ENCODE peak calls at places on chromosomes 3 and 15, in four cellular contexts. E is IMR-90, U is tibial nerve, D is SJCRH30. V is an unnamed sample.

GRCh38 chr3:133927543-133928066 is 31.9 kb upstream of the RAB6B start:
- DNase-seq in U (no peak), E (no peak), D (peak; percentile 40), V (peak; percentile 66)

GRCh38 chr3:172918165-172918564 is 167.6 kb downstream of the ECT2 start:
- DNase-seq in D (no peak), E (peak; percentile 25), U (no peak), V (peak; percentile 12)

GRCh38 chr3:9770276-9770812 is 597 bp upstream of the CAMK1 start:
- DNase-seq in U (peak; percentile 94), E (no peak), D (no peak), V (peak; percentile 23)

GRCh38 chr15:92391640-92392039 is 2.0 kb upstream of the ST8SIA2 start:
- DNase-seq in E (peak; percentile 1), D (no peak), U (no peak), V (peak; percentile 28)

GRCh38 chr3:16883057-16883725 is 1.6 kb upstream of the PLCL2 start:
- DNase-seq in U (no peak), E (no peak), D (no peak), V (no peak)

GRCh38 chr3:13470894-13471574 is 9.1 kb upstream of the HDAC11 start:
- DNase-seq in U (no peak), E (no peak), D (no peak), V (no peak)

GRCh38 chr15:75725021-75725718 is 12.5 kb upstream of the CSPG4 start:
- DNase-seq in U (no peak), D (no peak), E (no peak), V (no peak)

GRCh38 chr3:145942052-145942451 is 218.9 kb downstream of the PLOD2 start:
- DNase-seq in E (no peak), D (no peak), U (no peak), V (no peak)

GRCh38 chr3:41482134-41482533 is 282.8 kb downstream of the CTNNB1 start:
- DNase-seq in E (no peak), D (no peak), U (no peak), V (no peak)

GRCh38 chr15:78149805-78150751 is 916 bp downstream of the IDH3A start:
- DNase-seq in U (no peak), E (no peak), D (no peak), V (no peak)

GRCh38 chr3:33921608-33922007 is 123.2 kb downstream of the PDCD6IP start:
- DNase-seq in E (peak; percentile 3), U (no peak), D (no peak), V (no peak)

GRCh38 chr3:137121704-137122314 is 164.0 kb downstream of the IL20RB start:
- DNase-seq in E (peak; percentile 44), D (peak; percentile 56), U (peak; percentile 8), V (peak; percentile 30)

GRCh38 chr3:115251509-115251908 is 104.4 kb upstream of the ZBTB20 start:
- DNase-seq in E (no peak), U (no peak), D (no peak), V (no peak)

GRCh38 chr3:18126772-18127171 is 298.4 kb downstream of the SATB1 start:
- DNase-seq in U (no peak), E (no peak), D (no peak), V (no peak)

GRCh38 chr15:74211656-74212055 is 9.1 kb upstream of the STRA6 start:
- DNase-seq in U (no peak), D (no peak), E (no peak), V (no peak)
- H3K4me3 ChIP-seq in U (no peak overlapping the region), D (no peak overlapping the region), E (no peak overlapping the region), V (no peak overlapping the region)

GRCh38 chr3:183654727-183655126 is 19.3 kb downstream of the KLHL24 start:
- DNase-seq in D (no peak), U (no peak), E (no peak), V (no peak)
- H3K9me3 ChIP-seq in D (peaks cover 26% of the 10 kb centered on the region), U (peaks cover 30% of the 10 kb centered on the region), E (peaks cover 25% of the 10 kb centered on the region), V (peaks cover 29% of the 10 kb centered on the region)

DNA sequence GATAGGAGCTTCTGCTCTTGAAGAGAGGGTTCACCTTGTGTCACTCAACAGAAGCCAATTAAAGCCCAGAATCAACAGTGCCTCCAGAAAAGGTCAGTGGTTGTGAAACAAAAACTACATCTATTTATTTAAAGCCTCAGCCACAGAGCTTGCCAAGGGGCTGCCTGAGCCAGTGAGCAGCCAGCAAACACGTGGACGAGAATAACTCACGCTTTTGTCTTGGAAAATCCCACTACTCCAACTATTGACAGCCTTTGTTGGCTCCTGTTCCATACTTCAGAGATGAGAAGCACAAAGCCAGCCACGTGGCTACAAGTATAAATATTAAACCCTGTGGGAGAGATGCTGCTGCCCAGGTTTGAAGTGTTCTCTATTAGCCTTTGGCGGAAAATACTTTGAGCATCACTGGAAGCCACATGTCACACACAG is 10.3 kb downstream of the GPR156 start:
- DNase-seq in E (peak; percentile 25), D (peak; percentile 21), U (no peak), V (peak; percentile 53)
- H3K27me3 ChIP-seq in E (peaks cover 19% of the 10 kb centered on the region), D (no peaks in the 10 kb centered on the region), U (no peaks in the 10 kb centered on the region), V (no peaks in the 10 kb centered on the region)

DNA sequence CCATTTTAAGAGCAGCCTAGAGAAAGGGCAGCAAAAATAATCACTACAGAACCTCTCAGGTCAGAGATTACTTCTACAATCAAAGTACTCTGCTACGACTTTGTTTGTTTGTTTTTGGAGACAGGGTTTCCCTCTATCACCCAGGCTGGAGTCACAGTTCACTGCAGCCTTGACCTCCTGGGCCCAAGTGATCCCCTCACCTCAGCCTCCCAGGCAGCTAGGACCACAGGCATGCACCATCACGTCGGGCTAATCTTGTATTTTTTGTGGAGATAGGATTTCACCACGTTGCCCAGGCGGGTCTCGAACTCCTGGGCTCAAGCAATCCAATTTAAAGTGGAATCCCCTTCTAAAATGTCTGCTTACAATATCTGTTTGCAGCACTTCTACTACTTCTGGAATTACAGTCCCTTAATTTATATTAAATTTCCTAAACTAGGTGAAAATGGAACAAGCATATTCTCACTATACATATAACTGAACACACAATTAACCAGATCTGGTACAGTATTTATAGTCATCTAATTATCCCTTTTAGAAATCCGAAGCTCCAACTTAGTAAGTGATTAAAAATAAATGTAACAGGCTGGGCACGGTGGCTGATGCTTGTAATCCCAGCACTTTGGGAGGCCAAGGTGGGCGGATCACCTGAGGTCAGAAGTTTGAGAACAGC is 4.4 kb downstream of the UACA start:
- DNase-seq in U (no peak), D (peak; percentile 34), E (no peak), V (no peak)
- H3K4me3 ChIP-seq in U (no peak overlapping the region), D (no peak overlapping the region), E (peak overlapping the region; percentile 2), V (no peak overlapping the region)

GRCh38 chr3:193711964-193712598 is 119.1 kb downstream of the OPA1 start:
- DNase-seq in E (no peak), U (no peak), D (no peak), V (no peak)

GRCh38 chr3:193711523-193711963 is 118.5 kb downstream of the OPA1 start:
- DNase-seq in E (no peak), D (no peak), U (no peak), V (no peak)

GRCh38 chr3:193716155-193716554 is 123.1 kb downstream of the OPA1 start:
- DNase-seq in E (no peak), U (no peak), D (no peak), V (no peak)

GRCh38 chr3:193712938-193713337 is 119.9 kb downstream of the OPA1 start:
- DNase-seq in U (no peak), D (no peak), E (no peak), V (no peak)

DNA sequence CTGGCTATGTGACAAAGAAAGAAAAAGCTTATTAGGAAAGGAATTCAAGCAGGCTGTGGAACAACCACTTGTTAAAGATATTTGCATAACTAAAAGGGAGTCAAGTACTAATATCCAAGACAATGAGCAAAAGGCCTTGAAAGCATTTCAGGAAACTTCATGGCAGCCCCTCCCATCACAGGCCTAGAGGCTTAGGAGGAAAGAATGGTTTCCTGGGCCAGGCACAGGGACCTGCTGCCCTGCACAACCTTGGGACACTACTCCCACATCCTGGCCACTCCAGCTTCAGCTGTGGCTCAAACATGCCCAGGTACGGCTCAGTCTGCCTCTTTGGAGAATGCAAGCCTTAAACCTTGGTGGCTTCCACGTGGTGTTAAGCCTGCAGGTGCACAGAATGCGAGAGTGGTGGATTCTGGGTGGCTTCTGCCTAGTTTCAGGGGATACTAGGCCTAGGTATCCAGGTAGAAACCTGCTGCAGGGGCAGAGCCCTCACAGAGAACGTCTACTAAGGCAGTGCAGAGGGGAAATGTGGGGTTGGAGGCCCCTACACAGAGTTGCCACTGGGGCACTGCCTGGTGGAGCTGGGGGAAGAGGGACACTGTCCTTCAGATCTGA is 121.6 kb downstream of the OPA1 start:
- DNase-seq in D (no peak), U (no peak), E (no peak), V (no peak)
- H3K9me3 ChIP-seq in D (no peaks in the 10 kb centered on the region), U (peaks cover 4% of the 10 kb centered on the region), E (peaks cover 8% of the 10 kb centered on the region), V (peaks cover 9% of the 10 kb centered on the region)

GRCh38 chr3:126288314-126288713 is 68.9 kb downstream of the KLF15 start:
- DNase-seq in U (peak; percentile 19), E (no peak), D (no peak), V (no peak)
- H3K27me3 ChIP-seq in U (no peaks in the 10 kb centered on the region), E (peaks cover 9% of the 10 kb centered on the region), D (peaks cover 14% of the 10 kb centered on the region), V (no peaks in the 10 kb centered on the region)

GRCh38 chr15:26868029-26868685 is 1.3 kb downstream of the GABRA5 start:
- DNase-seq in D (no peak), U (no peak), E (no peak), V (no peak)
- H3K4me3 ChIP-seq in D (no peak overlapping the region), U (peak overlapping the region; percentile 37), E (no peak overlapping the region), V (no peak overlapping the region)

DNA sequence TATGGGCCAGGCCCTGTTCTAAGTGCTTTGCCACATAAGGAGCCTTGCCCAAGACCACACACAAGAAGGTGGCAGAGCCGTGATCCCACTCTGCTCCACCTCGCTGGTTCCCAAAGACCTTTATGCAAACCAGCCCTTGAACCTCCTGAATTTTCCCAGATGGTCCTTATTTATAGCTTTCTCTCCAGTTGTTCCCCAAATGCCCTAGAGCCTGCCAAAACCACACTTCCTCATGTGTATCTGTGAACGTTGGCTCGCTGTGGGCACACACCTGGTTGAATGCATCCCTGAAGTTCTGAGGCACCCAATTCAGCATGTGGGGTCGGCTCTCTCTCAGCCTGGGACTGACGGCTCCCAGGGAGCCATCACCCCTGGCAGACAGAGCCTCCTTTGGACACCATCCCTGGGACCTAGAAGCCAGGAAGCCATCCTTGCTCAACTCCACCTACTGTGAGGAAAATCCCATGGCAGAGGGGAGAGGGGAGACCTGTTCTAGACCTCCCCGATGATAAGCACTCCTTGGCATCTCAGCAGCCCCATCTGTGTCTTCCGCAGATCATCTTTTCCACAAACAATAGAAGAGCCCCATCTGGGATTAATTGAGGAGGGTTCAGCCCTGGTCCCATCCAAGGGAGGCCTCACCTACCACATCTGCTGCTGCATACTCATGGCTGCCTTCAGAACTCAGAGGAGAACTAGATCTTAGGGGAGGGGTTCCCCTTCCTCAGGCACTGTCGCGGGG is 42.3 kb upstream of the LIMD1 start:
- DNase-seq in U (no peak), D (peak; percentile 22), E (no peak), V (no peak)
- H3K9me3 ChIP-seq in U (no peaks in the 10 kb centered on the region), D (no peaks in the 10 kb centered on the region), E (no peaks in the 10 kb centered on the region), V (no peaks in the 10 kb centered on the region)

GRCh38 chr3:193963808-193964516 is 172.0 kb upstream of the HES1 start:
- DNase-seq in D (no peak), U (no peak), E (no peak), V (no peak)

GRCh38 chr3:193964517-193964880 is 171.4 kb upstream of the HES1 start:
- DNase-seq in E (no peak), U (no peak), D (no peak), V (no peak)

GRCh38 chr3:193959861-193960260 is 176.1 kb upstream of the HES1 start:
- DNase-seq in U (no peak), D (no peak), E (no peak), V (no peak)

GRCh38 chr3:193960485-193961172 is 175.3 kb upstream of the HES1 start:
- DNase-seq in E (no peak), U (no peak), D (no peak), V (no peak)

GRCh38 chr3:193962986-193963683 is 172.8 kb upstream of the HES1 start:
- DNase-seq in E (no peak), U (no peak), D (no peak), V (no peak)
- H3K27me3 ChIP-seq in E (peaks cover 31% of the 10 kb centered on the region), U (no peaks in the 10 kb centered on the region), D (no peaks in the 10 kb centered on the region), V (peaks cover 6% of the 10 kb centered on the region)